ENCODE peak calls at places on chromosomes 13 and 19, in five cellular contexts. P, B, X, G and M are unnamed samples.

GRCh38 chr13:72565893-72566292 is 161.5 kb downstream of the MZT1 start:
- DNase-seq in P (no peak), B (no peak), X (no peak), G (no peak), M (peak; percentile 40)

GRCh38 chr19:19385900-19386339 is 19.6 kb upstream of the GATAD2A start:
- DNase-seq in P (peak; percentile 69), B (no peak), X (peak; percentile 52), G (peak; percentile 35), M (no peak)

GRCh38 chr13:98853791-98854191 is 101.3 kb upstream of the SLC15A1 start:
- DNase-seq in P (peak; percentile 84), B (no peak), X (no peak), G (no peak), M (no peak)

GRCh38 chr19:51294211-51294976 is 17.1 kb upstream of the IGLON5 start:
- DNase-seq in P (no peak), B (no peak), X (no peak), G (no peak), M (no peak)

GRCh38 chr19:15398501-15399233 is 19.1 kb upstream of the AKAP8 start:
- DNase-seq in P (no peak), B (no peak), X (no peak), G (no peak), M (no peak)

GRCh38 chr13:48443442-48444208 is 30.7 kb upstream of the LPAR6 start:
- DNase-seq in P (no peak), B (no peak), X (no peak), G (no peak), M (no peak)

GRCh38 chr13:110806636-110807035 is 93.1 kb downstream of the ING1 start:
- DNase-seq in P (no peak), B (no peak), X (no peak), G (no peak), M (no peak)

GRCh38 chr19:2233601-2234280 is 2.4 kb downstream of the PLEKHJ1 start:
- DNase-seq in P (no peak), B (no peak), X (no peak), G (no peak), M (no peak)

GRCh38 chr13:110771194-110771593 is 57.7 kb downstream of the ING1 start:
- DNase-seq in P (no peak), B (no peak), X (no peak), G (no peak), M (no peak)

GRCh38 chr13:38582133-38582532 is 104.7 kb upstream of the FREM2 start:
- DNase-seq in P (no peak), B (peak; percentile 4), X (no peak), G (no peak), M (peak; percentile 42)

GRCh38 chr13:50911051-50911690 is 1.6 kb downstream of the RNASEH2B start:
- DNase-seq in P (no peak), B (no peak), X (no peak), G (no peak), M (peak; percentile 11)

GRCh38 chr13:62357887-62358645 is 942.4 kb upstream of the PCDH20 start:
- DNase-seq in P (no peak), B (no peak), X (no peak), G (no peak), M (peak; percentile 29)

GRCh38 chr19:13154241-13154778 is 4.1 kb downstream of the IER2 start:
- DNase-seq in P (peak; percentile 86), B (no peak), X (peak; percentile 85), G (no peak), M (peak; percentile 52)

GRCh38 chr13:114047358-114047881 is 73.5 kb upstream of the C13orf46 start:
- DNase-seq in P (no peak), B (no peak), X (peak; percentile 68), G (no peak), M (no peak)

GRCh38 chr19:50607874-50608785 is 31.6 kb downstream of the SYT3 start:
- DNase-seq in P (peak; percentile 95), B (peak; percentile 98), X (peak; percentile 47), G (peak; percentile 58), M (peak; percentile 99)

GRCh38 chr19:51690359-51691121 is 2.6 kb upstream of the SPACA6 start:
- DNase-seq in P (peak; percentile 74), B (peak; percentile 73), X (peak; percentile 35), G (peak; percentile 44), M (peak; percentile 68)

GRCh38 chr13:49810825-49811526 is 18.5 kb upstream of the KPNA3 start:
- DNase-seq in P (no peak), B (no peak), X (no peak), G (no peak), M (no peak)

GRCh38 chr19:48069435-48069834 is 25.6 kb upstream of the CABP5 start:
- DNase-seq in P (no peak), B (no peak), X (no peak), G (no peak), M (peak; percentile 36)